ENCODE peak calls at places on chromosomes 4 and X, in nine cellular contexts. One of them, this sample, is unnamed.

GRCh38 chr4:128322311-128322710 is 34.7 kb upstream of the PGRMC2 start:
- DNase-seq in lower lobe of right lung: no peak
- DNase-seq in hepatocyte: no peak
- DNase-seq in CD8-positive, alpha-beta memory T cell: no peak
- DNase-seq in substantia nigra: no peak
- DNase-seq in heart left ventricle: no peak
- DNase-seq in right cardiac atrium: no peak
- DNase-seq in gastrocnemius medialis: no peak
- DNase-seq in RWPE2: no peak
- DNase-seq in this sample: no peak

GRCh38 chrX:50863471-50863870 is 47.1 kb upstream of the BMP15 start:
- DNase-seq in gastrocnemius medialis: no peak
- DNase-seq in hepatocyte: no peak
- DNase-seq in RWPE2: no peak
- DNase-seq in substantia nigra: no peak
- DNase-seq in right cardiac atrium: no peak
- DNase-seq in CD8-positive, alpha-beta memory T cell: no peak
- DNase-seq in lower lobe of right lung: no peak
- DNase-seq in heart left ventricle: no peak
- DNase-seq in this sample: no peak

GRCh38 chrX:10327651-10328050 is 170.9 kb downstream of the CLCN4 start:
- DNase-seq in right cardiac atrium: no peak
- DNase-seq in hepatocyte: no peak
- DNase-seq in lower lobe of right lung: no peak
- DNase-seq in heart left ventricle: no peak
- DNase-seq in substantia nigra: no peak
- DNase-seq in RWPE2: no peak
- DNase-seq in CD8-positive, alpha-beta memory T cell: no peak
- DNase-seq in gastrocnemius medialis: no peak
- DNase-seq in this sample: no peak

GRCh38 chr4:57442834-57443291 is 332.7 kb upstream of the IGFBP7 start:
- DNase-seq in hepatocyte: peak
- DNase-seq in substantia nigra: peak
- DNase-seq in heart left ventricle: no peak
- DNase-seq in RWPE2: no peak
- DNase-seq in right cardiac atrium: no peak
- DNase-seq in gastrocnemius medialis: no peak
- DNase-seq in lower lobe of right lung: no peak
- DNase-seq in CD8-positive, alpha-beta memory T cell: no peak
- DNase-seq in this sample: no peak

GRCh38 chr4:72302981-72303704 is 265.9 kb downstream of the ADAMTS3 start:
- DNase-seq in lower lobe of right lung: no peak
- DNase-seq in RWPE2: no peak
- DNase-seq in substantia nigra: peak
- DNase-seq in heart left ventricle: no peak
- DNase-seq in gastrocnemius medialis: no peak
- DNase-seq in hepatocyte: peak
- DNase-seq in right cardiac atrium: no peak
- DNase-seq in CD8-positive, alpha-beta memory T cell: no peak
- DNase-seq in this sample: no peak

GRCh38 chr4:17447675-17448298 is 64.1 kb downstream of the QDPR start:
- DNase-seq in heart left ventricle: peak
- DNase-seq in substantia nigra: peak
- DNase-seq in lower lobe of right lung: no peak
- DNase-seq in right cardiac atrium: no peak
- DNase-seq in gastrocnemius medialis: no peak
- DNase-seq in CD8-positive, alpha-beta memory T cell: no peak
- DNase-seq in RWPE2: no peak
- DNase-seq in hepatocyte: peak
- DNase-seq in this sample: no peak

GRCh38 chrX:65866762-65867161 is 173.1 kb downstream of the VSIG4 start:
- DNase-seq in substantia nigra: no peak
- DNase-seq in lower lobe of right lung: no peak
- DNase-seq in hepatocyte: no peak
- DNase-seq in heart left ventricle: no peak
- DNase-seq in right cardiac atrium: no peak
- DNase-seq in RWPE2: no peak
- DNase-seq in CD8-positive, alpha-beta memory T cell: no peak
- DNase-seq in gastrocnemius medialis: no peak
- DNase-seq in this sample: no peak

GRCh38 chr4:47930971-47931804 is 16.8 kb upstream of the NFXL1 start:
- DNase-seq in lower lobe of right lung: no peak
- DNase-seq in heart left ventricle: no peak
- DNase-seq in substantia nigra: no peak
- DNase-seq in CD8-positive, alpha-beta memory T cell: no peak
- DNase-seq in hepatocyte: peak
- DNase-seq in RWPE2: no peak
- DNase-seq in gastrocnemius medialis: no peak
- DNase-seq in right cardiac atrium: no peak
- DNase-seq in this sample: no peak

GRCh38 chrX:148567229-148567628 is 66.8 kb downstream of the AFF2 start:
- DNase-seq in right cardiac atrium: no peak
- DNase-seq in gastrocnemius medialis: no peak
- DNase-seq in CD8-positive, alpha-beta memory T cell: no peak
- DNase-seq in RWPE2: no peak
- DNase-seq in lower lobe of right lung: no peak
- DNase-seq in heart left ventricle: no peak
- DNase-seq in substantia nigra: no peak
- DNase-seq in hepatocyte: peak
- DNase-seq in this sample: no peak

GRCh38 chrX:46961574-46962279 is 49.5 kb downstream of the JADE3 start:
- DNase-seq in substantia nigra: no peak
- DNase-seq in heart left ventricle: no peak
- DNase-seq in RWPE2: no peak
- DNase-seq in lower lobe of right lung: no peak
- DNase-seq in CD8-positive, alpha-beta memory T cell: no peak
- DNase-seq in right cardiac atrium: no peak
- DNase-seq in gastrocnemius medialis: no peak
- DNase-seq in hepatocyte: no peak
- DNase-seq in this sample: no peak

GRCh38 chr4:128310266-128310697 is 22.7 kb upstream of the PGRMC2 start:
- DNase-seq in CD8-positive, alpha-beta memory T cell: no peak
- DNase-seq in right cardiac atrium: peak
- DNase-seq in heart left ventricle: peak
- DNase-seq in RWPE2: no peak
- DNase-seq in gastrocnemius medialis: no peak
- DNase-seq in hepatocyte: peak
- DNase-seq in lower lobe of right lung: no peak
- DNase-seq in substantia nigra: no peak
- DNase-seq in this sample: no peak

GRCh38 chr4:55021214-55021613 is 104.2 kb downstream of the KDR start:
- DNase-seq in gastrocnemius medialis: no peak
- DNase-seq in heart left ventricle: no peak
- DNase-seq in lower lobe of right lung: no peak
- DNase-seq in right cardiac atrium: no peak
- DNase-seq in CD8-positive, alpha-beta memory T cell: no peak
- DNase-seq in RWPE2: no peak
- DNase-seq in hepatocyte: no peak
- DNase-seq in substantia nigra: no peak
- DNase-seq in this sample: no peak

GRCh38 chr4:38237139-38237538 is 276.9 kb downstream of the PTTG2 start:
- DNase-seq in hepatocyte: no peak
- DNase-seq in substantia nigra: no peak
- DNase-seq in CD8-positive, alpha-beta memory T cell: no peak
- DNase-seq in gastrocnemius medialis: no peak
- DNase-seq in right cardiac atrium: no peak
- DNase-seq in heart left ventricle: no peak
- DNase-seq in RWPE2: no peak
- DNase-seq in lower lobe of right lung: no peak
- DNase-seq in this sample: no peak

GRCh38 chrX:118847676-118848075 is 24.1 kb downstream of the ZCCHC12 start:
- DNase-seq in heart left ventricle: no peak
- DNase-seq in substantia nigra: no peak
- DNase-seq in hepatocyte: peak
- DNase-seq in CD8-positive, alpha-beta memory T cell: no peak
- DNase-seq in right cardiac atrium: no peak
- DNase-seq in RWPE2: no peak
- DNase-seq in gastrocnemius medialis: no peak
- DNase-seq in lower lobe of right lung: no peak
- DNase-seq in this sample: no peak

GRCh38 chr4:186067757-186068385 is 1.1 kb upstream of the TLR3 start:
- DNase-seq in substantia nigra: peak
- DNase-seq in right cardiac atrium: peak
- DNase-seq in gastrocnemius medialis: peak
- DNase-seq in lower lobe of right lung: peak
- DNase-seq in RWPE2: no peak
- DNase-seq in heart left ventricle: peak
- DNase-seq in CD8-positive, alpha-beta memory T cell: no peak
- DNase-seq in hepatocyte: peak
- DNase-seq in this sample: peak
- H3K27ac ChIP-seq in substantia nigra: no peak
- H3K27ac ChIP-seq in right cardiac atrium: peak
- H3K27ac ChIP-seq in gastrocnemius medialis: no peak
- H3K27ac ChIP-seq in lower lobe of right lung: peak
- H3K27ac ChIP-seq in RWPE2: no peak
- H3K27ac ChIP-seq in heart left ventricle: no peak
- H3K27ac ChIP-seq in CD8-positive, alpha-beta memory T cell: no peak
- H3K27ac ChIP-seq in hepatocyte: no peak
- H3K27ac ChIP-seq in this sample: no peak

GRCh38 chr4:70113656-70114055 is 40.4 kb upstream of the PRR27 start:
- DNase-seq in CD8-positive, alpha-beta memory T cell: no peak
- DNase-seq in heart left ventricle: no peak
- DNase-seq in hepatocyte: no peak
- DNase-seq in RWPE2: no peak
- DNase-seq in lower lobe of right lung: no peak
- DNase-seq in gastrocnemius medialis: no peak
- DNase-seq in substantia nigra: no peak
- DNase-seq in right cardiac atrium: no peak
- DNase-seq in this sample: no peak

GRCh38 chr4:70114091-70114490 is 39.9 kb upstream of the PRR27 start:
- DNase-seq in RWPE2: no peak
- DNase-seq in CD8-positive, alpha-beta memory T cell: no peak
- DNase-seq in hepatocyte: no peak
- DNase-seq in lower lobe of right lung: no peak
- DNase-seq in gastrocnemius medialis: no peak
- DNase-seq in heart left ventricle: no peak
- DNase-seq in substantia nigra: no peak
- DNase-seq in right cardiac atrium: no peak
- DNase-seq in this sample: no peak

DNA sequence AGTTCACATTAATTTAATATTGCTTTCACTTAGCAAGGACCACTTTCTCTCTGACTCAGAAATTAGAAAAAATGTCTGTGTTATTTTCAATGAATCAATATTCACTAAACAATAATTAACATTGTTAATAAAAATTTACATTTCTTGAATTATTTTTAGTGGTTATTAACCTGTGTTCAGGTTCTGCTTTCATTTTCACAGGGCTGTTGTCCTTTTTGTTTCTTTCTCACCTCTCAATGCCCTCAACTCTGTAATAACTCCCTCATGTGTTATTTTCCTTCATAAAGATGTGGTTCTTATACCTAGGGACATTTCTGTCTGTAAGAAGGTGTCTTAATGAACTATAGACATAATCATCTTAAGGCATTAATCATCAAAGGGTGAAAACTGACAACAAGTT is 43.1 kb upstream of the PRR27 start:
- DNase-seq in RWPE2: no peak
- DNase-seq in gastrocnemius medialis: no peak
- DNase-seq in lower lobe of right lung: no peak
- DNase-seq in heart left ventricle: no peak
- DNase-seq in CD8-positive, alpha-beta memory T cell: no peak
- DNase-seq in hepatocyte: no peak
- DNase-seq in right cardiac atrium: no peak
- DNase-seq in substantia nigra: no peak
- DNase-seq in this sample: no peak
- H3K27ac ChIP-seq in RWPE2: no peak
- H3K27ac ChIP-seq in gastrocnemius medialis: no peak
- H3K27ac ChIP-seq in lower lobe of right lung: no peak
- H3K27ac ChIP-seq in heart left ventricle: no peak
- H3K27ac ChIP-seq in CD8-positive, alpha-beta memory T cell: no peak
- H3K27ac ChIP-seq in hepatocyte: no peak
- H3K27ac ChIP-seq in right cardiac atrium: no peak
- H3K27ac ChIP-seq in substantia nigra: no peak
- H3K27ac ChIP-seq in this sample: no peak

DNA sequence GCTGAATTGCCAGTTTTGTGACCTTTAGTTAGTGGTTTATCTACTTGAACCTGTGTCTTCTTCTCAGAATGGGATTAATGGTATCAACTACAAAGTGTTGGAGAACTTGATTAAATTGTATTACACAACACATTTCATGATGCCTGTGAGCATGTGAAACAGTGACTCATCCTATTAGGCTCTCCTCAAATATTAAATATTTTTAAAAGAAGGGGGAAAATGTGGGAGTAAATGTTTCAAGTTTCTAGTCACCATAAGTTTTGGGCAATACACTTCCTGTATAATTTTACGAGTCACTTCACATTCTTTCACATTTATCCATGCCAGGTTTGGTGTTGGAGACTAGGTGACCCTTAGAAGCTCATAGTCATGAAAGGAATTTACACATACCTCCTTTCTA is 147.0 kb downstream of the HS3ST1 start:
- DNase-seq in substantia nigra: no peak
- DNase-seq in RWPE2: no peak
- DNase-seq in gastrocnemius medialis: no peak
- DNase-seq in right cardiac atrium: no peak
- DNase-seq in heart left ventricle: no peak
- DNase-seq in hepatocyte: no peak
- DNase-seq in lower lobe of right lung: no peak
- DNase-seq in CD8-positive, alpha-beta memory T cell: no peak
- DNase-seq in this sample: no peak
- H3K27ac ChIP-seq in substantia nigra: no peak
- H3K27ac ChIP-seq in RWPE2: no peak
- H3K27ac ChIP-seq in gastrocnemius medialis: no peak
- H3K27ac ChIP-seq in right cardiac atrium: no peak
- H3K27ac ChIP-seq in heart left ventricle: no peak
- H3K27ac ChIP-seq in hepatocyte: no peak
- H3K27ac ChIP-seq in lower lobe of right lung: no peak
- H3K27ac ChIP-seq in CD8-positive, alpha-beta memory T cell: no peak
- H3K27ac ChIP-seq in this sample: no peak

GRCh38 chrX:134694935-134695334 is 36.7 kb upstream of the PLAC1 start:
- DNase-seq in gastrocnemius medialis: no peak
- DNase-seq in RWPE2: no peak
- DNase-seq in heart left ventricle: no peak
- DNase-seq in CD8-positive, alpha-beta memory T cell: no peak
- DNase-seq in right cardiac atrium: no peak
- DNase-seq in substantia nigra: no peak
- DNase-seq in lower lobe of right lung: no peak
- DNase-seq in hepatocyte: no peak
- DNase-seq in this sample: no peak

GRCh38 chrX:134692233-134692632 is 34.0 kb upstream of the PLAC1 start:
- DNase-seq in RWPE2: no peak
- DNase-seq in hepatocyte: no peak
- DNase-seq in CD8-positive, alpha-beta memory T cell: no peak
- DNase-seq in heart left ventricle: no peak
- DNase-seq in gastrocnemius medialis: no peak
- DNase-seq in right cardiac atrium: no peak
- DNase-seq in lower lobe of right lung: no peak
- DNase-seq in substantia nigra: no peak
- DNase-seq in this sample: no peak

GRCh38 chrX:134694333-134694925 is 36.2 kb upstream of the PLAC1 start:
- DNase-seq in RWPE2: peak
- DNase-seq in lower lobe of right lung: no peak
- DNase-seq in hepatocyte: no peak
- DNase-seq in substantia nigra: no peak
- DNase-seq in right cardiac atrium: no peak
- DNase-seq in heart left ventricle: no peak
- DNase-seq in gastrocnemius medialis: peak
- DNase-seq in CD8-positive, alpha-beta memory T cell: no peak
- DNase-seq in this sample: no peak

GRCh38 chrX:134692990-134693389 is 34.7 kb upstream of the PLAC1 start:
- DNase-seq in right cardiac atrium: no peak
- DNase-seq in CD8-positive, alpha-beta memory T cell: no peak
- DNase-seq in RWPE2: no peak
- DNase-seq in lower lobe of right lung: no peak
- DNase-seq in substantia nigra: no peak
- DNase-seq in hepatocyte: no peak
- DNase-seq in heart left ventricle: no peak
- DNase-seq in gastrocnemius medialis: no peak
- DNase-seq in this sample: no peak

GRCh38 chrX:134693644-134694043 is 35.4 kb upstream of the PLAC1 start:
- DNase-seq in RWPE2: no peak
- DNase-seq in right cardiac atrium: no peak
- DNase-seq in CD8-positive, alpha-beta memory T cell: no peak
- DNase-seq in lower lobe of right lung: no peak
- DNase-seq in heart left ventricle: no peak
- DNase-seq in substantia nigra: no peak
- DNase-seq in gastrocnemius medialis: no peak
- DNase-seq in hepatocyte: no peak
- DNase-seq in this sample: no peak
- H3K27ac ChIP-seq in RWPE2: peak
- H3K27ac ChIP-seq in right cardiac atrium: no peak
- H3K27ac ChIP-seq in CD8-positive, alpha-beta memory T cell: no peak
- H3K27ac ChIP-seq in lower lobe of right lung: no peak
- H3K27ac ChIP-seq in heart left ventricle: no peak
- H3K27ac ChIP-seq in substantia nigra: no peak
- H3K27ac ChIP-seq in gastrocnemius medialis: peak
- H3K27ac ChIP-seq in hepatocyte: no peak
- H3K27ac ChIP-seq in this sample: no peak

This sample was measured in spleen.